ENCODE peak calls at places on chromosomes 2 and 18, in four cellular contexts. One of them, this sample, is unnamed.

GRCh38 chr2:171602352-171602751 is 80.1 kb downstream of the CYBRD1 start:
- DNase-seq in GM12878: no peak
- DNase-seq in HepG2: no peak
- DNase-seq in H1: no peak
- DNase-seq in this sample: no peak

GRCh38 chr18:11251891-11252270 is 102.5 kb upstream of the PIEZO2 start:
- DNase-seq in GM12878: no peak
- DNase-seq in HepG2: no peak
- DNase-seq in H1: no peak
- DNase-seq in this sample: no peak

GRCh38 chr2:109663721-109664120 is 49.6 kb downstream of the SOWAHC start:
- DNase-seq in GM12878: no peak
- DNase-seq in HepG2: peak; percentile 52
- DNase-seq in H1: no peak
- DNase-seq in this sample: no peak

GRCh38 chr2:161077367-161078210 is 82.6 kb upstream of the TANK start:
- DNase-seq in GM12878: peak; percentile 81
- DNase-seq in HepG2: no peak
- DNase-seq in H1: no peak
- DNase-seq in this sample: no peak

GRCh38 chr2:24329700-24330099 is 30.6 kb downstream of the ITSN2 start:
- DNase-seq in GM12878: no peak
- DNase-seq in HepG2: no peak
- DNase-seq in H1: no peak
- DNase-seq in this sample: no peak

GRCh38 chr18:13562494-13563029 is 163.8 kb downstream of the FAM210A start:
- DNase-seq in GM12878: peak; percentile 93
- DNase-seq in HepG2: no peak
- DNase-seq in H1: no peak
- DNase-seq in this sample: no peak

GRCh38 chr2:68828887-68829708 is 42.1 kb downstream of the BMP10 start:
- DNase-seq in GM12878: no peak
- DNase-seq in HepG2: peak; percentile 41
- DNase-seq in H1: no peak
- DNase-seq in this sample: peak; percentile 32

GRCh38 chr2:218458598-218458997 is 39.7 kb downstream of the VIL1 start:
- DNase-seq in GM12878: no peak
- DNase-seq in HepG2: no peak
- DNase-seq in H1: no peak
- DNase-seq in this sample: no peak

GRCh38 chr2:28344756-28345291 is 47.8 kb upstream of the FOSL2 start:
- DNase-seq in GM12878: no peak
- DNase-seq in HepG2: no peak
- DNase-seq in H1: no peak
- DNase-seq in this sample: no peak

GRCh38 chr2:62266433-62267038 is 70.6 kb downstream of the B3GNT2 start:
- DNase-seq in GM12878: no peak
- DNase-seq in HepG2: no peak
- DNase-seq in H1: peak; percentile 19
- DNase-seq in this sample: peak; percentile 79

GRCh38 chr2:9264301-9264700 is 57.7 kb downstream of the ASAP2 start:
- DNase-seq in GM12878: no peak
- DNase-seq in HepG2: no peak
- DNase-seq in H1: no peak
- DNase-seq in this sample: no peak

GRCh38 chr2:119625226-119625625 is 53.8 kb upstream of the TMEM177 start:
- DNase-seq in GM12878: no peak
- DNase-seq in HepG2: no peak
- DNase-seq in H1: no peak
- DNase-seq in this sample: no peak

GRCh38 chr2:94999431-94999883 is 26.1 kb upstream of the MAL start:
- DNase-seq in GM12878: no peak
- DNase-seq in HepG2: no peak
- DNase-seq in H1: no peak
- DNase-seq in this sample: no peak

GRCh38 chr2:3192281-3192818 is 185.3 kb downstream of the EIPR1 start:
- DNase-seq in GM12878: no peak
- DNase-seq in HepG2: no peak
- DNase-seq in H1: no peak
- DNase-seq in this sample: no peak

GRCh38 chr2:121613152-121613551 is 36.1 kb downstream of the CLASP1 start:
- DNase-seq in GM12878: no peak
- DNase-seq in HepG2: no peak
- DNase-seq in H1: no peak
- DNase-seq in this sample: no peak

GRCh38 chr2:54560146-54560881 is 104.2 kb downstream of the SPTBN1 start:
- DNase-seq in GM12878: no peak
- DNase-seq in HepG2: no peak
- DNase-seq in H1: no peak
- DNase-seq in this sample: no peak

GRCh38 chr2:61181382-61182058 is 19.5 kb downstream of the C2orf74 start:
- DNase-seq in GM12878: no peak
- DNase-seq in HepG2: no peak
- DNase-seq in H1: no peak
- DNase-seq in this sample: no peak

GRCh38 chr2:10214179-10214578 is 88.5 kb upstream of the HPCAL1 start:
- DNase-seq in GM12878: no peak
- DNase-seq in HepG2: no peak
- DNase-seq in H1: no peak
- DNase-seq in this sample: no peak

GRCh38 chr2:234027646-234028045 is 22.9 kb upstream of the SPP2 start:
- DNase-seq in GM12878: no peak
- DNase-seq in HepG2: no peak
- DNase-seq in H1: no peak
- DNase-seq in this sample: no peak
- H3K4me1 ChIP-seq in GM12878: peaks cover 3% of the 10 kb centered on the region
- H3K4me1 ChIP-seq in HepG2: no peaks in the 10 kb centered on the region
- H3K4me1 ChIP-seq in H1: no peaks in the 10 kb centered on the region
- H3K4me1 ChIP-seq in this sample: no peaks in the 10 kb centered on the region

DNA sequence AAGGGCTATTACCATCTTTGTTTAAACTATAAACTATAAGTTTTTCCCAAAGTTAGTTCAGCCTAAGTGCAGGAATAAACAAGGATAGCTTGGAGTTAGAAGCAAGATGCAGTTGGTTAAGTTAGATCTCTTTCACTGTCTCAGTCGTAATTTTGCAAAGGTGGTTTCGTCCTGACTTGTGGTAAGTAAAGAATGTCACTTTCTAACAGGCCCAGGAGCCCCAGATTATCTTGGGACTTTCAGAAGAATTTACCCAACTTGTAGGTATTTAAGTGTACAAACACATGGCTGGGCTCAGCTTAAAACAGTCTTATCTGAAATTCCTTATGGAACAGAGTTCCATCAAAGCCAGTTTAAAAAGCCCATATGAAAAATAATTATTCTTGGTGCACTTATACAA is 18.3 kb upstream of the FAM98A start:
- DNase-seq in GM12878: no peak
- DNase-seq in HepG2: no peak
- DNase-seq in H1: no peak
- DNase-seq in this sample: no peak
- TF ChIP-seq YY1 in GM12878: no peak
- TF ChIP-seq YY1 in HepG2: no peak
- TF ChIP-seq YY1 in H1: no peak
- TF ChIP-seq YY1 in this sample: no peak

DNA sequence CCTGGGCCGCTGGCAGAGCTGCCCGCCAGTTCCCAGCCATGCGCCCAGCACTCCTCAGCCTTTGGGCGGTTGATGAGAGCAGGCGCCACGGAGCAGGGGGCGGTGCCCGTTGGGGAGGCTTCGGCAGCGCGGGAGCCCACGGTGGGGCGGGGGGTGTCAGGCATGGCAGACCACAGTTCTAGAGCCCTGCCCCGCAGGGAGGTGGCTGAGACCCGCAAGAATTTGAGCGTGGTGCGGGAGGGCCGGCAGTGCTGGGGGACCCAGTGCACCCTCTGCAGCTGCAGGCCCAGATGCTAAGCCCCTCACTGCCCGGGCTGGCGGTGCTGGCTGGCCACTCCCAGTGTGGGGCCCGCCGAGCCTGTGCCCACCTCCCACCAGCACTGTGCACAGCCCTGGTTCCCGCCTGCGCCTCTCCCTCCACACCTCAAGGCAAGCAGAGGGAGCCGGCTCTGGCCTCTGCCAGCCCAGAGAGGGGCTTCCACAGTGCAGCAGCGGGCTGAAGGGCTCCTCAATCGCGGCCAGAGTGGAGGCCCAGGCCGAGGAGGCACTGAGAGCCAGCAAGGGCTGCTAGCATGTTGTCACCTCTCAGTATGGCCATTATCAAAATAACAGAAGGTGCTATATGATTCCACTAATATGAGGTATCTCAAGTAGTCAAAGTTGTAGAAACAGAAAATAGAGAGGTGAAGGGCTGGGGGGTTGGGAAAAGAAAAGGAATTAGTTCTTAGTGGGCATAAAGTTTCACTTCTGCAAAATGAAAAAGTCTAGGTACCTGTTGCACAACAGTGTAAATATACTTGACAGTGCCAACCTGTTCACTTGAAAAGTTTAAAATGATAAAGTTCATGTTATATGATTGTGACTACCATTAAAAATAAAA is 72.3 kb downstream of the SH3YL1 start:
- DNase-seq in GM12878: no peak
- DNase-seq in HepG2: no peak
- DNase-seq in H1: no peak
- DNase-seq in this sample: no peak
- TF ChIP-seq SUZ12 in GM12878: no peak
- TF ChIP-seq SUZ12 in HepG2: no peak
- TF ChIP-seq SUZ12 in H1: no peak
- TF ChIP-seq SUZ12 in this sample: no peak

DNA sequence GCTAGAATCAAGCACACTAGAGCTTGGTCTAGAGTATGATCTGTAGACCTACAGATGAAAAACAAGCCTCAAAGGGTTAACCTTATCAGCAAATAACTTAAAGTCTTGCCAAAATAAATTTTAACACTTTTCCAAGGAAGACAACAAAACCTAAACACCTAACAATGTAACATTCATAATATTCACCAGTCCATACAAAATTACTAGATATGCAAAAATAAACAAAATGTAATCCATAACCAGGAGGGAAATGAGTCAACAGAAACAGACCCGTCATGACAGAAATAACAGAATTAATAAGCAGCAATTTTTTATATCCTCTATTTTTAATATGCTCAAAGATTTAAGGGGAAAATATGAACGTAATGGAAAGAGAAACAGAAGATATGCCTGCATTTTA is 36.1 kb downstream of the TRAK2 start:
- DNase-seq in GM12878: no peak
- DNase-seq in HepG2: no peak
- DNase-seq in H1: no peak
- DNase-seq in this sample: no peak
- H3K4me1 ChIP-seq in GM12878: peaks cover 19% of the 10 kb centered on the region
- H3K4me1 ChIP-seq in HepG2: peaks cover 8% of the 10 kb centered on the region
- H3K4me1 ChIP-seq in H1: no peaks in the 10 kb centered on the region
- H3K4me1 ChIP-seq in this sample: no peaks in the 10 kb centered on the region

DNA sequence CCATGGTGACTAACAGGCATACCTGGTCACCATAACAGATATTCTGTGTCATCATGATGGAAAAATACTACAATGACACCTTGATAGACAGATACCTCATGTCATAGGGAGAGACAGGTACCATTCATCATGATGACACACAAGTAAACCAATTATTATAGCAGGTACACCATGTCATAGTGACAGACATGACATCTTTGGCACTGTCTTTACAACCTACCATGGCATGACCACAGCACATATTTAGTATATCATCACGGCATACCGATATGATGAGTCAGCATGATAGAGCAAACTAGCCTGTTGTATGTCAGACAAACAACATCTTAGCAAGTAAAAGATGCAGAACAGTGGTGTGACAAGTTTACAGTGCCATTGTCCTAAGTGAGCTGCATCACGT is 101.3 kb upstream of the KLHL29 start:
- DNase-seq in GM12878: no peak
- DNase-seq in HepG2: no peak
- DNase-seq in H1: no peak
- DNase-seq in this sample: no peak
- TF ChIP-seq YY1 in GM12878: no peak
- TF ChIP-seq YY1 in HepG2: no peak
- TF ChIP-seq YY1 in H1: no peak
- TF ChIP-seq YY1 in this sample: no peak

GRCh38 chr2:5520352-5520996 is 171.7 kb upstream of the SOX11 start:
- DNase-seq in GM12878: no peak
- DNase-seq in HepG2: no peak
- DNase-seq in H1: no peak
- DNase-seq in this sample: no peak

GRCh38 chr2:5524551-5524950 is 167.6 kb upstream of the SOX11 start:
- DNase-seq in GM12878: no peak
- DNase-seq in HepG2: no peak
- DNase-seq in H1: no peak
- DNase-seq in this sample: no peak

GRCh38 chr2:5515693-5516092 is 176.5 kb upstream of the SOX11 start:
- DNase-seq in GM12878: no peak
- DNase-seq in HepG2: no peak
- DNase-seq in H1: no peak
- DNase-seq in this sample: no peak

GRCh38 chr2:5521462-5521861 is 170.7 kb upstream of the SOX11 start:
- DNase-seq in GM12878: no peak
- DNase-seq in HepG2: no peak
- DNase-seq in H1: no peak
- DNase-seq in this sample: no peak
- TF ChIP-seq SUZ12 in GM12878: no peak
- TF ChIP-seq SUZ12 in HepG2: no peak
- TF ChIP-seq SUZ12 in H1: no peak
- TF ChIP-seq SUZ12 in this sample: no peak

DNA sequence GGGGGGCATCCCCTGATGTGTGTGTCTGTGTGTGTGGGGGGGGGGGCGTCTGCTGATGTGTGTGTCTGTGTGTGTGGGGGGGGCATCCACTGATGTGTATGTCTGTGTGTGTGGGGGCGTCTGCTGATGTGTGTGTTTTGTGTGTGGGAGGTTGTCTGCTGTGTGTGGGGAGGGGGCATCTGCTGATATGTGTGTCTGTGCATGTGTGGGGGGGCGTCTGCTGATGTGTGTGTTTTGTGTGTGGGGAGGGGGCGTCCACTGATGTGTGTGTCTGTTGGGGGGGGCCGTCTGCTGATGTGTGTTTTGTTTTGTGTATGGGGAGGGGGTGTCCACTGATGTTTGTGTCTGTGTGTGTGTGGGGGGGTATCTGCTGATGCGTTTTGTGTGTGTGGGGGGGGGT is 126.1 kb downstream of the NFATC1 start:
- DNase-seq in GM12878: no peak
- DNase-seq in HepG2: no peak
- DNase-seq in H1: no peak
- DNase-seq in this sample: no peak
- H3K4me1 ChIP-seq in GM12878: peaks cover 26% of the 10 kb centered on the region
- H3K4me1 ChIP-seq in HepG2: no peaks in the 10 kb centered on the region
- H3K4me1 ChIP-seq in H1: no peaks in the 10 kb centered on the region
- H3K4me1 ChIP-seq in this sample: peaks cover 3% of the 10 kb centered on the region

GRCh38 chr18:435940-436339 is 64.6 kb downstream of the COLEC12 start:
- DNase-seq in GM12878: no peak
- DNase-seq in HepG2: no peak
- DNase-seq in H1: no peak
- DNase-seq in this sample: no peak
- TF ChIP-seq YY1 in GM12878: no peak
- TF ChIP-seq YY1 in HepG2: no peak
- TF ChIP-seq YY1 in H1: no peak
- TF ChIP-seq YY1 in this sample: no peak